ENCODE peak calls at places on chromosome 6, in five cellular contexts. One of them, this sample, is unnamed.

GRCh38 chr6:108942556-108943492 is 94.6 kb downstream of the ARMC2 start:
- DNase-seq in A549: no peak
- DNase-seq in GM12878: no peak
- DNase-seq in HepG2: no peak
- DNase-seq in K562: peak
- DNase-seq in this sample: no peak

GRCh38 chr6:130122243-130122642 is 100.5 kb downstream of the SAMD3 start:
- DNase-seq in A549: no peak
- DNase-seq in K562: no peak
- DNase-seq in HepG2: no peak
- DNase-seq in GM12878: no peak
- DNase-seq in this sample: no peak

GRCh38 chr6:27553123-27553904 is 80.4 kb upstream of the ZNF184 start:
- DNase-seq in HepG2: peak
- DNase-seq in GM12878: peak
- DNase-seq in A549: peak
- DNase-seq in K562: peak
- DNase-seq in this sample: peak

GRCh38 chr6:34005845-34006644 is 139.8 kb downstream of the GRM4 start:
- DNase-seq in GM12878: no peak
- DNase-seq in A549: no peak
- DNase-seq in K562: no peak
- DNase-seq in HepG2: no peak
- DNase-seq in this sample: peak

GRCh38 chr6:79684821-79685220 is 53.7 kb downstream of the SH3BGRL2 start:
- DNase-seq in K562: no peak
- DNase-seq in HepG2: no peak
- DNase-seq in GM12878: no peak
- DNase-seq in A549: no peak
- DNase-seq in this sample: no peak

GRCh38 chr6:81696505-81696904 is 56.0 kb downstream of the TENT5A start:
- DNase-seq in HepG2: peak
- DNase-seq in GM12878: no peak
- DNase-seq in A549: no peak
- DNase-seq in K562: no peak
- DNase-seq in this sample: peak

GRCh38 chr6:114327074-114327473 is 15.7 kb downstream of the HS3ST5 start:
- DNase-seq in HepG2: peak
- DNase-seq in GM12878: no peak
- DNase-seq in K562: no peak
- DNase-seq in A549: no peak
- DNase-seq in this sample: no peak

GRCh38 chr6:96286503-96286902 is 235.1 kb upstream of the UFL1 start:
- DNase-seq in GM12878: no peak
- DNase-seq in K562: no peak
- DNase-seq in A549: no peak
- DNase-seq in HepG2: no peak
- DNase-seq in this sample: peak

GRCh38 chr6:33988121-33989015 is 157.5 kb downstream of the GRM4 start:
- DNase-seq in A549: no peak
- DNase-seq in K562: no peak
- DNase-seq in GM12878: no peak
- DNase-seq in HepG2: peak
- DNase-seq in this sample: no peak

GRCh38 chr6:30326446-30327231 is at the start of gene TRIM39:
- DNase-seq in GM12878: peak
- DNase-seq in A549: peak
- DNase-seq in HepG2: peak
- DNase-seq in K562: peak
- DNase-seq in this sample: peak

GRCh38 chr6:162371133-162371532 is 356.4 kb downstream of the PRKN start:
- DNase-seq in GM12878: no peak
- DNase-seq in K562: no peak
- DNase-seq in A549: no peak
- DNase-seq in HepG2: no peak
- DNase-seq in this sample: peak

GRCh38 chr6:72657391-72657790 is 35.5 kb downstream of the KCNQ5 start:
- DNase-seq in HepG2: no peak
- DNase-seq in GM12878: no peak
- DNase-seq in K562: no peak
- DNase-seq in A549: no peak
- DNase-seq in this sample: no peak

GRCh38 chr6:17334265-17334664 is 53.1 kb downstream of the RBM24 start:
- DNase-seq in GM12878: no peak
- DNase-seq in A549: no peak
- DNase-seq in K562: no peak
- DNase-seq in HepG2: no peak
- DNase-seq in this sample: no peak

GRCh38 chr6:42726485-42727083 is 4.2 kb upstream of the PRPH2 start:
- DNase-seq in A549: peak
- DNase-seq in GM12878: peak
- DNase-seq in HepG2: peak
- DNase-seq in K562: peak
- DNase-seq in this sample: peak

GRCh38 chr6:47144306-47144705 is 102.2 kb upstream of the ADGRF1 start:
- DNase-seq in K562: no peak
- DNase-seq in HepG2: no peak
- DNase-seq in GM12878: no peak
- DNase-seq in A549: no peak
- DNase-seq in this sample: peak

GRCh38 chr6:116393430-116393829 is 22.7 kb downstream of the DSE start:
- DNase-seq in HepG2: no peak
- DNase-seq in GM12878: no peak
- DNase-seq in A549: no peak
- DNase-seq in K562: no peak
- DNase-seq in this sample: no peak

GRCh38 chr6:143195349-143195845 is 134.7 kb downstream of the AIG1 start:
- DNase-seq in GM12878: no peak
- DNase-seq in HepG2: no peak
- DNase-seq in A549: no peak
- DNase-seq in K562: peak
- DNase-seq in this sample: no peak

GRCh38 chr6:163249651-163250101 is 164.8 kb upstream of the QKI start:
- DNase-seq in GM12878: no peak
- DNase-seq in HepG2: no peak
- DNase-seq in A549: no peak
- DNase-seq in K562: no peak
- DNase-seq in this sample: no peak

GRCh38 chr6:27791182-27791939 is 120.8 kb downstream of the OR2B2 start:
- DNase-seq in K562: peak
- DNase-seq in A549: peak
- DNase-seq in HepG2: peak
- DNase-seq in GM12878: no peak
- DNase-seq in this sample: peak

GRCh38 chr6:85669735-85670194 is 27.1 kb upstream of the SYNCRIP start:
- DNase-seq in K562: no peak
- DNase-seq in GM12878: peak
- DNase-seq in HepG2: no peak
- DNase-seq in A549: no peak
- DNase-seq in this sample: peak

GRCh38 chr6:5205877-5206840 is 54.6 kb downstream of the LYRM4 start:
- DNase-seq in HepG2: peak
- DNase-seq in A549: no peak
- DNase-seq in GM12878: no peak
- DNase-seq in K562: peak
- DNase-seq in this sample: no peak

GRCh38 chr6:2237001-2237400 is 8.4 kb downstream of the GMDS start:
- DNase-seq in GM12878: no peak
- DNase-seq in A549: no peak
- DNase-seq in HepG2: no peak
- DNase-seq in K562: no peak
- DNase-seq in this sample: no peak

GRCh38 chr6:136985502-136985901 is 59.3 kb downstream of the IL20RA start:
- DNase-seq in HepG2: no peak
- DNase-seq in K562: no peak
- DNase-seq in GM12878: no peak
- DNase-seq in A549: no peak
- DNase-seq in this sample: no peak

GRCh38 chr6:130600880-130601341 is 226.3 kb upstream of the SMLR1 start:
- DNase-seq in A549: no peak
- DNase-seq in K562: no peak
- DNase-seq in GM12878: no peak
- DNase-seq in HepG2: no peak
- DNase-seq in this sample: peak

GRCh38 chr6:53728570-53729194 is 63.1 kb upstream of the KLHL31 start:
- DNase-seq in K562: peak
- DNase-seq in A549: peak
- DNase-seq in HepG2: peak
- DNase-seq in GM12878: no peak
- DNase-seq in this sample: peak

GRCh38 chr6:89925826-89926225 is 31.6 kb downstream of the GJA10 start:
- DNase-seq in K562: no peak
- DNase-seq in GM12878: no peak
- DNase-seq in A549: no peak
- DNase-seq in HepG2: no peak
- DNase-seq in this sample: no peak

GRCh38 chr6:13794184-13794583 is 20.2 kb downstream of the MCUR1 start:
- DNase-seq in HepG2: no peak
- DNase-seq in A549: no peak
- DNase-seq in GM12878: peak
- DNase-seq in K562: peak
- DNase-seq in this sample: no peak

GRCh38 chr6:3713266-3713665 is 38.2 kb downstream of the PXDC1 start:
- DNase-seq in K562: no peak
- DNase-seq in HepG2: no peak
- DNase-seq in GM12878: no peak
- DNase-seq in A549: no peak
- DNase-seq in this sample: no peak

GRCh38 chr6:6694825-6695710 is 106.5 kb downstream of the LY86 start:
- DNase-seq in K562: peak
- DNase-seq in A549: no peak
- DNase-seq in HepG2: no peak
- DNase-seq in GM12878: no peak
- DNase-seq in this sample: peak

GRCh38 chr6:146028835-146029572 is at the start of gene GRM1:
- DNase-seq in K562: no peak
- DNase-seq in HepG2: no peak
- DNase-seq in A549: no peak
- DNase-seq in GM12878: no peak
- DNase-seq in this sample: peak

GRCh38 chr6:2971420-2972218 is at the start of gene SERPINB6:
- DNase-seq in A549: peak
- DNase-seq in GM12878: no peak
- DNase-seq in K562: peak
- DNase-seq in HepG2: peak
- DNase-seq in this sample: peak

GRCh38 chr6:69627625-69628024 is 169.2 kb downstream of the LMBRD1 start:
- DNase-seq in K562: no peak
- DNase-seq in A549: no peak
- DNase-seq in GM12878: no peak
- DNase-seq in HepG2: no peak
- DNase-seq in this sample: no peak

GRCh38 chr6:22784611-22785010 is 215.2 kb downstream of the HDGFL1 start:
- DNase-seq in A549: no peak
- DNase-seq in HepG2: no peak
- DNase-seq in K562: no peak
- DNase-seq in GM12878: no peak
- DNase-seq in this sample: peak

GRCh38 chr6:118187568-118188164 is 280.6 kb downstream of the SLC35F1 start:
- DNase-seq in GM12878: no peak
- DNase-seq in A549: no peak
- DNase-seq in HepG2: no peak
- DNase-seq in K562: no peak
- DNase-seq in this sample: no peak

GRCh38 chr6:31821301-31822037 is 6.1 kb upstream of the HSPA1B start:
- DNase-seq in HepG2: no peak
- DNase-seq in A549: peak
- DNase-seq in GM12878: no peak
- DNase-seq in K562: peak
- DNase-seq in this sample: peak

GRCh38 chr6:170173416-170173990 is 117.4 kb downstream of the DLL1 start:
- DNase-seq in A549: no peak
- DNase-seq in HepG2: no peak
- DNase-seq in GM12878: no peak
- DNase-seq in K562: no peak
- DNase-seq in this sample: no peak

GRCh38 chr6:152318278-152318677 is 318.9 kb downstream of the SYNE1 start:
- DNase-seq in A549: no peak
- DNase-seq in K562: no peak
- DNase-seq in GM12878: no peak
- DNase-seq in HepG2: no peak
- DNase-seq in this sample: no peak

GRCh38 chr6:142958343-142958742 is 13.4 kb upstream of the HIVEP2 start:
- DNase-seq in HepG2: no peak
- DNase-seq in A549: no peak
- DNase-seq in GM12878: no peak
- DNase-seq in K562: no peak
- DNase-seq in this sample: no peak

GRCh38 chr6:34897130-34897529 is 8.1 kb downstream of the ANKS1A start:
- DNase-seq in GM12878: no peak
- DNase-seq in K562: no peak
- DNase-seq in HepG2: no peak
- DNase-seq in A549: no peak
- DNase-seq in this sample: no peak

GRCh38 chr6:168221497-168222079 is 98.0 kb downstream of the DACT2 start:
- DNase-seq in GM12878: no peak
- DNase-seq in K562: no peak
- DNase-seq in HepG2: no peak
- DNase-seq in A549: no peak
- DNase-seq in this sample: no peak
- TF ChIP-seq JUNB in GM12878: no peak
- TF ChIP-seq JUNB in K562: no peak
- TF ChIP-seq JUNB in HepG2: no peak
- TF ChIP-seq JUNB in A549: no peak
- TF ChIP-seq JUNB in this sample: no peak

GRCh38 chr6:106275692-106276091 is 49.9 kb downstream of the ATG5 start:
- DNase-seq in HepG2: no peak
- DNase-seq in GM12878: no peak
- DNase-seq in K562: no peak
- DNase-seq in A549: no peak
- DNase-seq in this sample: peak
- TF ChIP-seq JUNB in HepG2: no peak
- TF ChIP-seq JUNB in GM12878: peak
- TF ChIP-seq JUNB in K562: no peak
- TF ChIP-seq JUNB in A549: no peak
- TF ChIP-seq JUNB in this sample: no peak

GRCh38 chr6:44925100-44925739 is 402.9 kb upstream of the RUNX2 start:
- DNase-seq in A549: no peak
- DNase-seq in HepG2: peak
- DNase-seq in GM12878: peak
- DNase-seq in K562: peak
- DNase-seq in this sample: peak
- TF ChIP-seq JUNB in A549: no peak
- TF ChIP-seq JUNB in HepG2: no peak
- TF ChIP-seq JUNB in GM12878: peak
- TF ChIP-seq JUNB in K562: no peak
- TF ChIP-seq JUNB in this sample: no peak

GRCh38 chr6:91020741-91021140 is 433.9 kb upstream of the MAP3K7 start:
- DNase-seq in K562: no peak
- DNase-seq in HepG2: no peak
- DNase-seq in A549: no peak
- DNase-seq in GM12878: peak
- DNase-seq in this sample: no peak
- TF ChIP-seq JUNB in K562: no peak
- TF ChIP-seq JUNB in HepG2: no peak
- TF ChIP-seq JUNB in A549: no peak
- TF ChIP-seq JUNB in GM12878: peak
- TF ChIP-seq JUNB in this sample: no peak

This sample was measured in GM23338.